ENCODE peak calls at places on chromosomes 2 and 18, in eight cellular contexts. B is ovary; W is heart right ventricle; C is body of pancreas; G is cardiac muscle cell; D is CD8-positive, alpha-beta memory T cell; A is PC-9; Z is uterus. F is an unnamed sample.

GRCh38 chr2:40043641-40044040 is 264.6 kb upstream of the THUMPD2 start:
- DNase-seq in W (no peak), A (no peak), D (no peak), B (no peak), G (no peak), Z (no peak), C (no peak), F (no peak)

GRCh38 chr2:112725545-112726457 is 5.0 kb downstream of the NT5DC4 start:
- DNase-seq in C (no peak), G (no peak), A (peak; percentile 80), B (no peak), Z (no peak), D (no peak), W (no peak), F (no peak)

GRCh38 chr2:223626713-223627112 is 24.6 kb upstream of the SCG2 start:
- DNase-seq in A (peak; percentile 73), Z (no peak), D (no peak), C (no peak), W (no peak), B (no peak), G (peak; percentile 93), F (no peak)

GRCh38 chr2:235659767-235660322 is 166.0 kb downstream of the AGAP1 start:
- DNase-seq in W (no peak), D (no peak), A (no peak), Z (no peak), G (peak; percentile 87), B (peak; percentile 71), C (peak; percentile 27), F (no peak)

GRCh38 chr2:30230479-30230854 is 867 bp upstream of the LBH start:
- DNase-seq in B (peak; percentile 79), A (no peak), Z (peak; percentile 86), G (peak; percentile 85), C (no peak), D (no peak), W (peak; percentile 53), F (no peak)

GRCh38 chr2:74577448-74577847 is 22.9 kb downstream of the DOK1 start:
- DNase-seq in C (peak; percentile 50), A (no peak), B (no peak), Z (no peak), G (peak; percentile 75), W (no peak), D (no peak), F (no peak)

GRCh38 chr2:39710807-39711206 is 45.1 kb downstream of the TMEM178A start:
- DNase-seq in D (no peak), W (no peak), G (no peak), Z (no peak), C (no peak), B (no peak), A (no peak), F (no peak)

GRCh38 chr18:6236258-6236657 is 178.5 kb downstream of the L3MBTL4 start:
- DNase-seq in Z (no peak), W (no peak), G (no peak), D (no peak), A (no peak), C (no peak), B (no peak), F (no peak)

GRCh38 chr18:79413426-79413825 is 17.7 kb downstream of the NFATC1 start:
- DNase-seq in C (no peak), G (no peak), Z (no peak), A (no peak), W (no peak), B (no peak), D (no peak), F (peak; percentile 41)

GRCh38 chr2:7430421-7430868 is 513.2 kb downstream of the RNF144A start:
- DNase-seq in G (no peak), A (no peak), D (no peak), C (no peak), B (no peak), Z (no peak), W (no peak), F (no peak)

GRCh38 chr2:186572705-186573104 is 17.2 kb upstream of the ITGAV start:
- DNase-seq in Z (no peak), D (no peak), A (peak; percentile 37), C (no peak), G (no peak), B (no peak), W (no peak), F (no peak)

GRCh38 chr18:44589709-44590108 is 91.0 kb upstream of the SETBP1 start:
- DNase-seq in W (no peak), D (no peak), B (no peak), A (peak; percentile 60), C (no peak), G (peak; percentile 63), Z (no peak), F (no peak)

GRCh38 chr2:63432373-63432772 is 155.9 kb downstream of the WDPCP start:
- DNase-seq in W (no peak), B (no peak), C (no peak), A (no peak), D (no peak), G (peak; percentile 53), Z (no peak), F (no peak)

GRCh38 chr2:73225513-73226360 is 7.3 kb downstream of the PRADC1 start:
- DNase-seq in A (no peak), C (no peak), Z (no peak), G (no peak), D (no peak), B (no peak), W (no peak), F (no peak)
- H3K36me3 ChIP-seq in A (peaks cover 22% of the 10 kb centered on the region), C (peaks cover 11% of the 10 kb centered on the region), Z (no peaks in the 10 kb centered on the region), G (peaks cover 10% of the 10 kb centered on the region), D (peaks cover 18% of the 10 kb centered on the region), B (no peaks in the 10 kb centered on the region), W (no peaks in the 10 kb centered on the region), F (peaks cover 3% of the 10 kb centered on the region)

GRCh38 chr2:55277310-55277709 is 8.3 kb upstream of the MTIF2 start:
- DNase-seq in B (no peak), W (no peak), Z (no peak), G (no peak), C (no peak), D (no peak), A (no peak), F (no peak)

GRCh38 chr2:55283083-55283482 is 14.1 kb upstream of the MTIF2 start:
- DNase-seq in D (no peak), A (no peak), Z (no peak), W (no peak), G (no peak), B (no peak), C (no peak), F (no peak)

DNA sequence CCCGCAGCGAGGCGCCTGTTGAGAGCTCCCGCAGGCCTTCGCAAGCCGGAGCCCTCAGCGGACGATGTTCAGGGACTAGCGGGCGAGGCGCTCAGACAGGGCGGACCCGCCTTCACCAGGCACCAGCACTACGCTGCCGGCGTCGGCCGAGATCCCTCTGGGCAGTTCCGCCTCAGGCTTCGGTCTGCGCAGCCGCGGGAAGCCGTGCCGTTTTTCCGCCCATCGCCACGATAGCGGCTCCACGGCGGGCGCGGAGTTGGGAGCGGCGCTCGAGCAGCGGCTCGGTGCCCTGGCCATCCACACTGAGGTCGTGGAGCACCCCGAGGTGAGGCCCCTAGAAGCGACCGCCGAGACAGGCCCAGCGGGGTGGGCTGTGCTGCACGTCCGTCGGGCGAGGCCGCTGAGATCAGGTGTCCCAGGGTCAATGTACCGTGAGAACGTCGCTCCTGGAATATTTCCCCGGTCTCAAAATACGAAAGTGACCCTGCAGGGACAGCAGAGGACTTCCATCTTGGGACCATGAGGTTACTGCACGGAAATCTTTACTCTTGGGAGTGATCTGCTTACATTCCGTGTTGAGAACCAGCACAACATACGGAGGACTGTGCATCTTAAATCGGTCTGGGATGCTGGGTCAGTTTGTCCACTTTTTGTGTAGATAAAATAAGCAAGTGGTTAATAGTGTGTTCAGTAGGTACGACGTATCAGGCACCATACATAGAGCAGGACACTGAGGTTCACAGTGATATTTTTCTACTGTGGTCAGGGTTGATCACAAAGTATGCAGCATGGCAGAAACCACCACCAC is 13.3 kb upstream of the MTIF2 start:
- DNase-seq in A (peak; percentile 77), B (peak; percentile 85), C (peak; percentile 92), Z (peak; percentile 84), D (peak; percentile 81), G (peak; percentile 93), W (peak; percentile 94), F (peak; percentile 91)
- H3K4me3 ChIP-seq in A (peak overlapping the region; percentile 80), B (peak overlapping the region; percentile 54), C (peak overlapping the region; percentile 38), Z (peak overlapping the region; percentile 66), D (peak overlapping the region; percentile 84), G (no peak overlapping the region), W (peak overlapping the region; percentile 52), F (peak overlapping the region; percentile 75)

GRCh38 chr2:239154971-239155805 is 245.6 kb downstream of the HDAC4 start:
- DNase-seq in Z (peak; percentile 13), C (no peak), B (peak; percentile 21), W (no peak), A (no peak), G (no peak), D (no peak), F (peak; percentile 12)

GRCh38 chr2:239155806-239156480 is 244.9 kb downstream of the HDAC4 start:
- DNase-seq in W (no peak), C (no peak), A (no peak), G (no peak), D (no peak), Z (peak; percentile 7), B (peak; percentile 6), F (peak; percentile 35)

GRCh38 chr2:239157766-239158165 is 243.1 kb downstream of the HDAC4 start:
- DNase-seq in W (no peak), C (peak; percentile 54), G (peak; percentile 3), A (no peak), Z (peak; percentile 33), B (peak; percentile 19), D (no peak), F (peak; percentile 57)

GRCh38 chr2:239157269-239157668 is 243.6 kb downstream of the HDAC4 start:
- DNase-seq in D (no peak), G (no peak), C (no peak), B (peak; percentile 10), A (no peak), Z (peak; percentile 10), W (no peak), F (peak; percentile 27)

GRCh38 chr2:239156516-239157265 is 244.1 kb downstream of the HDAC4 start:
- DNase-seq in A (no peak), W (no peak), B (peak; percentile 7), Z (peak; percentile 11), G (no peak), C (no peak), D (no peak), F (no peak)
- H3K36me3 ChIP-seq in A (no peaks in the 10 kb centered on the region), W (peaks cover 13% of the 10 kb centered on the region), B (no peaks in the 10 kb centered on the region), Z (no peaks in the 10 kb centered on the region), G (no peaks in the 10 kb centered on the region), C (peaks cover 7% of the 10 kb centered on the region), D (peaks cover 19% of the 10 kb centered on the region), F (peaks cover 4% of the 10 kb centered on the region)

DNA sequence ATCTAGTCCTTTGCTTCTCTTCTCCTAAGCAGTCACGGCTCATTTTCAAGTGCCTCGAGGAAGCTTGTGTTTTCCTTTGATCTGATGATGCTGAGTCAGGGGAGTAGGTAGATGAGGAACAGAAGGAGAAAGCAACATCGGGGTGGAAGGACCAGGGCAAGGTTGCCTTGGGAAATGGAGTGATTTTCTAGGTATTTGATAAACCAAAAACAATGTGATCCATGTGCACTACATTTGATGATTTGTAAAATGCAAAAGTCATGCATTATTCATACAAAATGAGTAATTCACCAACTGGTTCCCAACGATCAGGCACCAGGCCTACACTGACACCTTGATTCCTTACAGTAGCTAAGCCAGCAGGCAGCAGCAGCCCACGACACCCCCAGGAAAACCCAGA is 205.3 kb downstream of the ANAPC1 start:
- DNase-seq in B (no peak), A (no peak), C (no peak), Z (no peak), G (no peak), D (no peak), W (no peak), F (no peak)
- H3K4me3 ChIP-seq in B (no peak overlapping the region), A (no peak overlapping the region), C (no peak overlapping the region), Z (no peak overlapping the region), G (no peak overlapping the region), D (no peak overlapping the region), W (no peak overlapping the region), F (no peak overlapping the region)